ENCODE peak calls at places on chromosome 6, in nine cellular contexts. D is CD8-positive, alpha-beta T cell; Z is brain microvascular endothelial cell; Q is left ventricle myocardium inferior; V is heart left ventricle; G is breast epithelium; A is bronchial epithelial cell; U is psoas muscle; S is testis. H is an unnamed sample.

GRCh38 chr6:79842382-79843040 is 104.8 kb downstream of the ELOVL4 start:
- DNase-seq in D (no peak), Z (no peak), Q (no peak), V (no peak), G (no peak), A (no peak), U (no peak), S (no peak), H (no peak)

GRCh38 chr6:78231002-78231401 is 578.2 kb downstream of the MEI4 start:
- DNase-seq in D (no peak), Z (no peak), Q (no peak), V (no peak), G (no peak), A (no peak), U (no peak), S (no peak), H (no peak)

GRCh38 chr6:144320746-144321145 is 35.6 kb downstream of the UTRN start:
- DNase-seq in D (no peak), Z (no peak), Q (no peak), V (no peak), G (no peak), A (no peak), U (no peak), S (no peak), H (no peak)

GRCh38 chr6:195861-196360 is 96.4 kb upstream of the DUSP22 start:
- DNase-seq in D (peak; percentile 35), Z (no peak), Q (peak; percentile 40), V (peak; percentile 47), G (no peak), A (no peak), U (no peak), S (peak; percentile 81), H (no peak)

GRCh38 chr6:106255306-106255705 is 70.3 kb downstream of the ATG5 start:
- DNase-seq in D (no peak), Z (no peak), Q (no peak), V (no peak), G (no peak), A (no peak), U (no peak), S (no peak), H (no peak)

GRCh38 chr6:30544666-30545272 is 11.5 kb downstream of the GNL1 start:
- DNase-seq in D (no peak), Z (peak; percentile 57), Q (no peak), V (no peak), G (no peak), A (peak; percentile 70), U (no peak), S (no peak), H (peak; percentile 26)

GRCh38 chr6:137426007-137426689 is 68.0 kb downstream of the OLIG3 start:
- DNase-seq in D (no peak), Z (no peak), Q (no peak), V (no peak), G (no peak), A (no peak), U (no peak), S (no peak), H (no peak)

GRCh38 chr6:24994812-24995211 is 59.1 kb upstream of the RIPOR2 start:
- DNase-seq in D (no peak), Z (no peak), Q (no peak), V (no peak), G (no peak), A (no peak), U (no peak), S (no peak), H (no peak)

GRCh38 chr6:148760568-148761531 is 14.0 kb downstream of the UST start:
- DNase-seq in D (peak; percentile 24), Z (peak; percentile 87), Q (peak; percentile 63), V (peak; percentile 29), G (no peak), A (peak; percentile 61), U (peak; percentile 91), S (peak; percentile 88), H (no peak)

GRCh38 chr6:63504777-63505384 is 67.4 kb upstream of the LOC128125822 start:
- DNase-seq in D (no peak), Z (no peak), Q (no peak), V (no peak), G (no peak), A (peak; percentile 65), U (no peak), S (no peak), H (no peak)

GRCh38 chr6:35086282-35086632 is 54.9 kb downstream of the TCP11 start:
- DNase-seq in D (no peak), Z (no peak), Q (no peak), V (no peak), G (no peak), A (no peak), U (no peak), S (no peak), H (no peak)

GRCh38 chr6:134041093-134041492 is 11.3 kb downstream of the SLC2A12 start:
- DNase-seq in D (no peak), Z (peak; percentile 50), Q (no peak), V (no peak), G (no peak), A (peak; percentile 81), U (no peak), S (no peak), H (no peak)

GRCh38 chr6:77548190-77548589 is 84.9 kb upstream of the HTR1B start:
- DNase-seq in D (no peak), Z (no peak), Q (no peak), V (no peak), G (no peak), A (no peak), U (no peak), S (no peak), H (no peak)

GRCh38 chr6:131058236-131058635 is 4.8 kb downstream of the EPB41L2 start:
- DNase-seq in D (no peak), Z (no peak), Q (no peak), V (no peak), G (no peak), A (no peak), U (no peak), S (no peak), H (no peak)

GRCh38 chr6:53107091-53107490 is 41.5 kb downstream of the GCM1 start:
- DNase-seq in D (no peak), Z (no peak), Q (no peak), V (no peak), G (no peak), A (peak; percentile 71), U (no peak), S (no peak), H (no peak)

DNA sequence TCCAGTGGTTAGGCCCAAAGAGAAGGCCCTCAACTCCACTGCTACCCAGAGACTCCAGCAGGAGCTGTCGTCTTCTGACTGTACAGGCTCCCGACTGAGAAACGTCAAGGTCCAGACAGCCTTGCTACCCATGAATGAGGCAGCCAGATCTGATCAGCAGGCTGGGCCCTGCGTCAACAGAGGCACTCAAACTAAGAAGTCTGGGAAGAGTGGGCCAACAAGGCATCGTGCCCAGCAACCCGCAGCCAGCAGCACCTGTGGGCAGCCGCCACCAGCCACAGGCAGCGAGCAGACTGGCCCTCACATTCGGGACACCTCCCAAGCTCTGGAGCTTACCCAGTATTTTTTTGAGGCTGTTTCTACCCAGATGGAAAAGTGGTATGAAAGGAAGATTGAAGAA is 8.1 kb downstream of the LYRM2 start:
- DNase-seq in D (no peak), Z (no peak), Q (peak; percentile 73), V (peak; percentile 29), G (no peak), A (no peak), U (no peak), S (no peak), H (no peak)
- TF ChIP-seq CTCF in D (no peak), Z (no peak), Q (no peak), V (no peak), G (no peak), A (no peak), U (no peak), S (no peak), H (no peak)

DNA sequence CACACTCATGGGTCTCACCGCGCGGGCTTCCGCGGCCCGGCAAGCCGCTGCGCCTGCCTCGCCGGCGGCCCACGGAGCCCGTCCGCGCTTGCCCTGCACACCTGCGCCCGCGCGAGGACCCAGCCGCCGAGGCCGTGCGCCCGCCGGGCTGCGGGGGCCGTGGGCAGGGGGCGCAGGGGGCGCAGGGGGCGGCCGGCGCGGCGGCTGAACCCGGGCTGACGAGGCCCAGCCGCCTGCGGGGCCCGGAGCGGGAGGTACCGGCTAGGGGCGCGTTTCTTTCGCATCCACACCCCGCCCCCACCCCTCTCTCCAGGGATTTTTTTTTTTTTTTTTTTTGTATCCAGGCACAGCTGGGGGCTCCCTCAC is 43.8 kb upstream of the OSTM1 start:
- DNase-seq in D (no peak), Z (no peak), Q (no peak), V (no peak), G (no peak), A (no peak), U (no peak), S (no peak), H (no peak)
- H3K27me3 ChIP-seq in D (peaks cover 41% of the 10 kb centered on the region), Z (peaks cover 63% of the 10 kb centered on the region), Q (peaks cover 100% of the 10 kb centered on the region), V (peaks cover 69% of the 10 kb centered on the region), G (peaks cover 44% of the 10 kb centered on the region), A (peaks cover 46% of the 10 kb centered on the region), U (no peaks in the 10 kb centered on the region), S (no peaks in the 10 kb centered on the region), H (peaks cover 51% of the 10 kb centered on the region)

GRCh38 chr6:10722820-10723651 is at the start of gene TMEM14C:
- DNase-seq in D (peak; percentile 79), Z (peak; percentile 98), Q (peak; percentile 100), V (peak; percentile 99), G (peak; percentile 98), A (peak; percentile 93), U (peak; percentile 100), S (peak; percentile 100), H (peak; percentile 98)
- H3K4me3 ChIP-seq in D (peak within 1 kb of the TSS; percentile 70), Z (peak within 1 kb of the TSS; percentile 76), Q (peak within 1 kb of the TSS; percentile 72), V (peak within 1 kb of the TSS; percentile 72), G (peak within 1 kb of the TSS; percentile 62), A (peak within 1 kb of the TSS; percentile 71), U (peak within 1 kb of the TSS; percentile 86), S (peak within 1 kb of the TSS; percentile 85), H (peak within 1 kb of the TSS; percentile 85)

GRCh38 chr6:147381734-147382133 is 126.8 kb upstream of the SAMD5 start:
- DNase-seq in D (no peak), Z (no peak), Q (no peak), V (no peak), G (no peak), A (no peak), U (no peak), S (no peak), H (no peak)

GRCh38 chr6:147382945-147383554 is 125.4 kb upstream of the SAMD5 start:
- DNase-seq in D (no peak), Z (peak; percentile 42), Q (no peak), V (no peak), G (no peak), A (peak; percentile 34), U (no peak), S (no peak), H (no peak)

GRCh38 chr6:147384737-147385710 is 123.5 kb upstream of the SAMD5 start:
- DNase-seq in D (no peak), Z (no peak), Q (no peak), V (no peak), G (no peak), A (no peak), U (no peak), S (no peak), H (no peak)

GRCh38 chr6:147378819-147379218 is 129.7 kb upstream of the SAMD5 start:
- DNase-seq in D (no peak), Z (no peak), Q (no peak), V (no peak), G (no peak), A (no peak), U (no peak), S (no peak), H (no peak)

DNA sequence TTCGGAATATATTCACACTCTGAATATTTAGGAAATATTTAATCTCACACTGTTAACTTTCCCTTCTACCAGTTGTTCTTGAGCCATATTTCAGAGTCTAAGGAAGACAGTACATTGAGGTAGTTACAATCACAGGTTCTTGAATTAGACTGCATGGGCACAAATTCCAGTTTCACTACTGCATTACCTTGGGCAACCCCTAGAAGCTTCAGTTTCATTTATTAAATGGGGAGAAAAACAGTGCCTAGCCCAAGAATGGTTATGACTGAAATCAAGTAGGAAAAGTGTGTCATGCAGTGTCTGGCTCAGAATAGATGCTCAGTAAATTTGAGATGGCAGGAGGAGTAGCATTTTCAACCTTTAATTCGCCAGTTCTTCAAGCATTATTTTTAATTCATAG is 124.5 kb upstream of the SAMD5 start:
- DNase-seq in D (no peak), Z (no peak), Q (no peak), V (no peak), G (no peak), A (no peak), U (no peak), S (no peak), H (no peak)
- TF ChIP-seq CTCF in D (no peak), Z (no peak), Q (no peak), V (no peak), G (no peak), A (no peak), U (no peak), S (no peak), H (no peak)